ENCODE peak calls at places on chromosome 3, in six cellular contexts. Q is KBM-7; M is activated CD4-positive, alpha-beta memory T cell treated with anti-CD3 and anti-CD28 coated beads, Interleukin-2, amount 10 ng/mL, durations not matched to agents 7 days and 5 days; N is GM13976; K is heart left ventricle; V is astrocyte of the spinal cord. B is an unnamed sample.

GRCh38 chr3:139421034-139421433 is 31.6 kb upstream of the COPB2 start:
- DNase-seq in N (no peak), K (no peak), M (no peak), Q (no peak), V (no peak), B (no peak)

GRCh38 chr3:69288161-69288895 is 97.6 kb downstream of the FRMD4B start:
- DNase-seq in M (peak; percentile 46), V (no peak), K (no peak), Q (no peak), N (no peak), B (peak; percentile 34)

GRCh38 chr3:25589104-25589782 is 75.5 kb downstream of the TOP2B start:
- DNase-seq in Q (no peak), M (no peak), K (no peak), V (peak; percentile 23), N (no peak), B (no peak)

GRCh38 chr3:144185291-144185690 is 213.7 kb downstream of the DIPK2A start:
- DNase-seq in V (no peak), K (no peak), N (no peak), Q (no peak), M (no peak), B (no peak)

GRCh38 chr3:55235416-55235815 is 251.7 kb downstream of the WNT5A start:
- DNase-seq in N (no peak), Q (no peak), K (no peak), V (peak; percentile 12), M (no peak), B (no peak)

GRCh38 chr3:106029941-106030619 is 161.3 kb upstream of the CBLB start:
- DNase-seq in Q (no peak), V (peak; percentile 11), N (no peak), M (no peak), K (no peak), B (no peak)

GRCh38 chr3:16474304-16474703 is 39.2 kb downstream of the RFTN1 start:
- DNase-seq in N (no peak), M (no peak), K (no peak), V (peak; percentile 67), Q (no peak), B (no peak)

GRCh38 chr3:14424711-14425573 is 22.5 kb downstream of the SLC6A6 start:
- DNase-seq in V (peak; percentile 27), Q (peak; percentile 38), K (no peak), M (peak; percentile 64), N (no peak), B (no peak)

GRCh38 chr3:86929046-86929445 is 61.9 kb downstream of the VGLL3 start:
- DNase-seq in Q (no peak), V (no peak), M (no peak), N (no peak), K (peak; percentile 10), B (no peak)

GRCh38 chr3:115804722-115805121 is 181.4 kb downstream of the GAP43 start:
- DNase-seq in Q (no peak), K (no peak), M (no peak), N (no peak), V (peak; percentile 91), B (no peak)

GRCh38 chr3:171543759-171544284 is 83.6 kb upstream of the TNIK start:
- DNase-seq in V (no peak), N (no peak), M (no peak), K (no peak), Q (peak; percentile 54), B (no peak)

GRCh38 chr3:126537116-126537729 is 13.3 kb downstream of the CHST13 start:
- DNase-seq in K (peak; percentile 43), V (no peak), N (no peak), Q (peak; percentile 21), M (no peak), B (no peak)

GRCh38 chr3:31232049-31233040 is 300.4 kb upstream of the STT3B start:
- DNase-seq in V (no peak), N (peak; percentile 49), M (no peak), Q (peak; percentile 87), K (no peak), B (peak; percentile 42)

GRCh38 chr3:20637729-20638128 is 451.7 kb upstream of the SGO1 start:
- DNase-seq in V (no peak), K (no peak), Q (no peak), M (no peak), N (no peak), B (no peak)

GRCh38 chr3:129504471-129505100 is 23.9 kb upstream of the RHO start:
- DNase-seq in K (no peak), Q (no peak), V (no peak), M (no peak), N (no peak), B (no peak)

GRCh38 chr3:15153103-15153502 is 52.9 kb upstream of the CAPN7 start:
- DNase-seq in Q (no peak), K (no peak), M (no peak), N (no peak), V (no peak), B (no peak)

GRCh38 chr3:193857996-193858395 is 265.0 kb downstream of the OPA1 start:
- DNase-seq in K (no peak), V (peak; percentile 96), Q (peak; percentile 22), M (no peak), N (no peak), B (no peak)

GRCh38 chr3:127887321-127887720 is 27.7 kb upstream of the KBTBD12 start:
- DNase-seq in M (no peak), V (no peak), K (no peak), Q (no peak), N (peak; percentile 29), B (no peak)

GRCh38 chr3:196712514-196713413 is 587 bp downstream of the PIGX start:
- DNase-seq in K (peak; percentile 88), M (no peak), V (peak; percentile 58), Q (peak; percentile 61), N (no peak), B (no peak)

GRCh38 chr3:188026191-188026968 is 127.6 kb upstream of the LPP start:
- DNase-seq in M (no peak), V (no peak), Q (no peak), K (no peak), N (no peak), B (no peak)

GRCh38 chr3:47485812-47486211 is 10.1 kb upstream of the SCAP start:
- DNase-seq in Q (no peak), N (no peak), V (no peak), K (no peak), M (no peak), B (no peak)

GRCh38 chr3:140147965-140148490 is 213.0 kb downstream of the CLSTN2 start:
- DNase-seq in N (no peak), M (no peak), V (no peak), Q (no peak), K (no peak), B (no peak)

GRCh38 chr3:190307164-190307545 is 15.1 kb downstream of the CLDN1 start:
- DNase-seq in K (no peak), Q (no peak), N (no peak), M (no peak), V (no peak), B (no peak)

GRCh38 chr3:125582707-125583106 is 12.6 kb downstream of the OSBPL11 start:
- DNase-seq in V (no peak), Q (peak; percentile 32), M (no peak), K (no peak), N (peak; percentile 32), B (peak; percentile 24)

GRCh38 chr3:107826727-107827126 is 264.1 kb downstream of the CD47 start:
- DNase-seq in V (no peak), M (no peak), K (peak; percentile 57), Q (no peak), N (no peak), B (no peak)

GRCh38 chr3:135261916-135262315 is 466.9 kb downstream of the EPHB1 start:
- DNase-seq in M (no peak), N (no peak), Q (no peak), V (no peak), K (no peak), B (no peak)

GRCh38 chr3:196159952-196160804 is 51.0 kb downstream of the ZDHHC19 start:
- DNase-seq in N (peak; percentile 87), V (peak; percentile 71), Q (peak; percentile 86), K (no peak), M (peak; percentile 26), B (peak; percentile 88)

GRCh38 chr3:189049458-189050231 is 122.1 kb upstream of the TPRG1 start:
- DNase-seq in M (peak; percentile 53), N (no peak), Q (peak; percentile 4), K (peak; percentile 20), V (no peak), B (no peak)

GRCh38 chr3:31106912-31107311 is 212.5 kb upstream of the GADL1 start:
- DNase-seq in V (peak; percentile 9), N (peak; percentile 20), Q (no peak), K (no peak), M (no peak), B (no peak)

GRCh38 chr3:126528800-126529541 is 5.0 kb downstream of the CHST13 start:
- DNase-seq in M (no peak), K (peak; percentile 66), Q (peak; percentile 32), N (no peak), V (no peak), B (no peak)

GRCh38 chr3:128497305-128498126 is 4.5 kb upstream of the GATA2 start:
- DNase-seq in Q (peak; percentile 84), N (peak; percentile 84), M (peak; percentile 67), V (no peak), K (peak; percentile 85), B (peak; percentile 76)

GRCh38 chr3:184126006-184126405 is 9.2 kb upstream of the EIF2B5 start:
- DNase-seq in M (no peak), N (no peak), K (no peak), V (no peak), Q (no peak), B (no peak)

GRCh38 chr3:126859415-126860246 is 123.3 kb upstream of the PLXNA1 start:
- DNase-seq in V (no peak), M (no peak), K (no peak), N (no peak), Q (no peak), B (no peak)

GRCh38 chr3:113035387-113035982 is 44.7 kb downstream of the GTPBP8 start:
- DNase-seq in N (peak; percentile 58), V (peak; percentile 52), Q (peak; percentile 69), M (peak; percentile 32), K (no peak), B (peak; percentile 68)

GRCh38 chr3:187063286-187064081 is 75.8 kb downstream of the RPL39L start:
- DNase-seq in M (no peak), Q (no peak), N (no peak), K (no peak), V (peak; percentile 12), B (no peak)